ENCODE peak calls at places on chromosomes 4 and X, in five cellular contexts. B is testis, W is NCI-H345, S is HepG2, Z is DMS153. A is an unnamed sample.

GRCh38 chrX:86295293-86295692 is 147.0 kb downstream of the DACH2 start:
- DNase-seq in S (no peak), W (no peak), B (no peak), Z (no peak), A (no peak)

GRCh38 chrX:10110984-10111363 is 45.8 kb upstream of the CLCN4 start:
- DNase-seq in B (peak), S (no peak), Z (no peak), W (no peak), A (no peak)

GRCh38 chrX:103688949-103689348 is 2.5 kb upstream of the MORF4L2 start:
- DNase-seq in S (peak), Z (peak), B (no peak), W (peak), A (peak)

GRCh38 chr4:101367201-101367600 is 19.9 kb upstream of the PPP3CA start:
- DNase-seq in Z (no peak), S (no peak), B (no peak), W (no peak), A (no peak)

GRCh38 chrX:56029188-56029587 is 203.0 kb upstream of the KLF8 start:
- DNase-seq in S (no peak), B (no peak), Z (no peak), W (no peak), A (no peak)

GRCh38 chr4:122117743-122118142 is 34.4 kb upstream of the BLTP1 start:
- DNase-seq in W (no peak), S (no peak), B (no peak), Z (no peak), A (no peak)

GRCh38 chr4:39706829-39707511 is 9.0 kb downstream of the UBE2K start:
- DNase-seq in S (no peak), B (no peak), Z (no peak), W (no peak), A (no peak)

GRCh38 chr4:14178421-14178820 is 550.9 kb upstream of the BOD1L1 start:
- DNase-seq in Z (peak), S (no peak), B (no peak), W (no peak), A (peak)

A was measured in HT-29.